ENCODE peak calls at places on chromosomes 7 and 10, in five cellular contexts. One of them, this sample, is unnamed.

GRCh38 chr7:107133396-107133795 is 35.4 kb upstream of the HBP1 start:
- DNase-seq in sigmoid colon: no peak
- DNase-seq in prostate gland: no peak
- DNase-seq in left ventricle myocardium inferior: no peak
- DNase-seq in Calu3: no peak
- DNase-seq in this sample: no peak

GRCh38 chr10:101961591-101962498 is 94.1 kb downstream of the ARMH3 start:
- DNase-seq in sigmoid colon: no peak
- DNase-seq in prostate gland: no peak
- DNase-seq in left ventricle myocardium inferior: peak; percentile 33
- DNase-seq in Calu3: no peak
- DNase-seq in this sample: peak; percentile 71

GRCh38 chr7:96322373-96322695 is 436 bp upstream of the SLC25A13 start:
- DNase-seq in sigmoid colon: no peak
- DNase-seq in prostate gland: no peak
- DNase-seq in left ventricle myocardium inferior: no peak
- DNase-seq in Calu3: no peak
- DNase-seq in this sample: no peak

GRCh38 chr10:124630551-124630950 is 113.6 kb downstream of the FAM53B start:
- DNase-seq in sigmoid colon: no peak
- DNase-seq in prostate gland: no peak
- DNase-seq in left ventricle myocardium inferior: no peak
- DNase-seq in Calu3: no peak
- DNase-seq in this sample: no peak

GRCh38 chr10:101032637-101033201 is 1.7 kb downstream of the SFXN3 start:
- DNase-seq in sigmoid colon: peak; percentile 88
- DNase-seq in prostate gland: no peak
- DNase-seq in left ventricle myocardium inferior: peak; percentile 57
- DNase-seq in Calu3: peak; percentile 55
- DNase-seq in this sample: peak; percentile 86

GRCh38 chr10:46104071-46104585 is 58.1 kb upstream of the MSMB start:
- DNase-seq in sigmoid colon: no peak
- DNase-seq in prostate gland: no peak
- DNase-seq in left ventricle myocardium inferior: no peak
- DNase-seq in Calu3: no peak
- DNase-seq in this sample: peak; percentile 20

GRCh38 chr10:59971915-59972314 is 65.6 kb upstream of the CCDC6 start:
- DNase-seq in sigmoid colon: no peak
- DNase-seq in prostate gland: peak; percentile 16
- DNase-seq in left ventricle myocardium inferior: no peak
- DNase-seq in Calu3: peak; percentile 72
- DNase-seq in this sample: no peak

GRCh38 chr7:90570373-90570959 is 25.7 kb upstream of the CDK14 start:
- DNase-seq in sigmoid colon: no peak
- DNase-seq in prostate gland: no peak
- DNase-seq in left ventricle myocardium inferior: no peak
- DNase-seq in Calu3: no peak
- DNase-seq in this sample: no peak

GRCh38 chr7:127667017-127667670 is 15.2 kb downstream of the SND1 start:
- DNase-seq in sigmoid colon: no peak
- DNase-seq in prostate gland: no peak
- DNase-seq in left ventricle myocardium inferior: no peak
- DNase-seq in Calu3: no peak
- DNase-seq in this sample: peak; percentile 59

GRCh38 chr10:51422311-51423120 is 276.9 kb downstream of the CSTF2T start:
- DNase-seq in sigmoid colon: peak; percentile 74
- DNase-seq in prostate gland: peak; percentile 33
- DNase-seq in left ventricle myocardium inferior: peak; percentile 31
- DNase-seq in Calu3: peak; percentile 64
- DNase-seq in this sample: peak; percentile 46

GRCh38 chr10:117860135-117860534 is 186.6 kb downstream of the RAB11FIP2 start:
- DNase-seq in sigmoid colon: no peak
- DNase-seq in prostate gland: no peak
- DNase-seq in left ventricle myocardium inferior: no peak
- DNase-seq in Calu3: no peak
- DNase-seq in this sample: no peak

GRCh38 chr7:108239501-108240225 is 109.5 kb upstream of the LAMB4 start:
- DNase-seq in sigmoid colon: no peak
- DNase-seq in prostate gland: no peak
- DNase-seq in left ventricle myocardium inferior: no peak
- DNase-seq in Calu3: no peak
- DNase-seq in this sample: no peak

GRCh38 chr10:12191715-12192114 is 4.0 kb downstream of the NUDT5 start:
- DNase-seq in sigmoid colon: no peak
- DNase-seq in prostate gland: no peak
- DNase-seq in left ventricle myocardium inferior: no peak
- DNase-seq in Calu3: no peak
- DNase-seq in this sample: no peak

GRCh38 chr10:33252794-33253203 is 81.7 kb downstream of the NRP1 start:
- DNase-seq in sigmoid colon: no peak
- DNase-seq in prostate gland: no peak
- DNase-seq in left ventricle myocardium inferior: no peak
- DNase-seq in Calu3: no peak
- DNase-seq in this sample: peak; percentile 61

GRCh38 chr10:62934258-62934657 is 118.1 kb upstream of the EGR2 start:
- DNase-seq in sigmoid colon: no peak
- DNase-seq in prostate gland: no peak
- DNase-seq in left ventricle myocardium inferior: no peak
- DNase-seq in Calu3: peak; percentile 78
- DNase-seq in this sample: no peak

GRCh38 chr10:72429931-72430330 is 75.2 kb upstream of the DNAJB12 start:
- DNase-seq in sigmoid colon: no peak
- DNase-seq in prostate gland: no peak
- DNase-seq in left ventricle myocardium inferior: no peak
- DNase-seq in Calu3: no peak
- DNase-seq in this sample: no peak

GRCh38 chr10:131609176-131609575 is 291.6 kb upstream of the PPP2R2D start:
- DNase-seq in sigmoid colon: no peak
- DNase-seq in prostate gland: no peak
- DNase-seq in left ventricle myocardium inferior: no peak
- DNase-seq in Calu3: no peak
- DNase-seq in this sample: no peak

GRCh38 chr7:28678421-28678965 is 266.2 kb downstream of the CREB5 start:
- DNase-seq in sigmoid colon: no peak
- DNase-seq in prostate gland: no peak
- DNase-seq in left ventricle myocardium inferior: no peak
- DNase-seq in Calu3: no peak
- DNase-seq in this sample: no peak

GRCh38 chr7:155754165-155754564 is 58.1 kb downstream of the SHH start:
- DNase-seq in sigmoid colon: no peak
- DNase-seq in prostate gland: no peak
- DNase-seq in left ventricle myocardium inferior: no peak
- DNase-seq in Calu3: no peak
- DNase-seq in this sample: no peak

GRCh38 chr10:131937832-131938231 is 37.0 kb downstream of the PPP2R2D start:
- DNase-seq in sigmoid colon: peak; percentile 62
- DNase-seq in prostate gland: no peak
- DNase-seq in left ventricle myocardium inferior: no peak
- DNase-seq in Calu3: no peak
- DNase-seq in this sample: no peak

GRCh38 chr7:151682831-151683614 is 163.3 kb upstream of the RHEB start:
- DNase-seq in sigmoid colon: peak; percentile 63
- DNase-seq in prostate gland: no peak
- DNase-seq in left ventricle myocardium inferior: no peak
- DNase-seq in Calu3: no peak
- DNase-seq in this sample: no peak

GRCh38 chr10:77004917-77005564 is 632.6 kb downstream of the KCNMA1 start:
- DNase-seq in sigmoid colon: no peak
- DNase-seq in prostate gland: peak; percentile 11
- DNase-seq in left ventricle myocardium inferior: no peak
- DNase-seq in Calu3: peak; percentile 47
- DNase-seq in this sample: peak; percentile 54
- TF ChIP-seq CTCF in sigmoid colon: peak; percentile 76
- TF ChIP-seq CTCF in prostate gland: peak; percentile 70
- TF ChIP-seq CTCF in left ventricle myocardium inferior: peak; percentile 86
- TF ChIP-seq CTCF in Calu3: peak; percentile 70
- TF ChIP-seq CTCF in this sample: peak; percentile 85

DNA sequence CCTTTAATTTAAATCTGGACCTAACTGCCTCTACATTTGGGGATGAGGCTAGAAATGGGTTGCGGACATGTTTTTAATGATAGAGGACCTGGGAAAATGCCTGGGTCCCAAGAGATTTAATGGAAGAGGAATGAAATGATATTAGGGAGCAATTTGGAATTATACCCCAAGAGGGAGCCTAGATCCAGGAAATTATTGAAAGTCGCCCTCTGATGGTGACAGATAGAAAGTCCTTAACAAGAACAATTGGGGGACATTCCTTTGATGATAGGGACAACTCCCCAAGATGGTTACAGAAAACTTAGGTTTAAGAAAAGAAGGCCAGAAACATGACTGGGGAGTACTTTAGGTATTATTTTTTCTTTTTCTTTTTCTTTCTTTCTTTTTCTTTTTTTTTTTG is 9.5 kb upstream of the TSGA13 start:
- DNase-seq in sigmoid colon: no peak
- DNase-seq in prostate gland: no peak
- DNase-seq in left ventricle myocardium inferior: no peak
- DNase-seq in Calu3: peak; percentile 9
- DNase-seq in this sample: peak; percentile 58
- TF ChIP-seq CTCF in sigmoid colon: peak; percentile 19
- TF ChIP-seq CTCF in prostate gland: peak; percentile 35
- TF ChIP-seq CTCF in left ventricle myocardium inferior: peak; percentile 62
- TF ChIP-seq CTCF in Calu3: peak; percentile 48
- TF ChIP-seq CTCF in this sample: peak; percentile 82

GRCh38 chr7:3695602-3696001 is 394.6 kb downstream of the SDK1 start:
- DNase-seq in sigmoid colon: no peak
- DNase-seq in prostate gland: no peak
- DNase-seq in left ventricle myocardium inferior: no peak
- DNase-seq in Calu3: peak; percentile 25
- DNase-seq in this sample: no peak
- TF ChIP-seq CTCF in sigmoid colon: peak; percentile 15
- TF ChIP-seq CTCF in prostate gland: peak; percentile 29
- TF ChIP-seq CTCF in left ventricle myocardium inferior: peak; percentile 34
- TF ChIP-seq CTCF in Calu3: peak; percentile 29
- TF ChIP-seq CTCF in this sample: no peak

DNA sequence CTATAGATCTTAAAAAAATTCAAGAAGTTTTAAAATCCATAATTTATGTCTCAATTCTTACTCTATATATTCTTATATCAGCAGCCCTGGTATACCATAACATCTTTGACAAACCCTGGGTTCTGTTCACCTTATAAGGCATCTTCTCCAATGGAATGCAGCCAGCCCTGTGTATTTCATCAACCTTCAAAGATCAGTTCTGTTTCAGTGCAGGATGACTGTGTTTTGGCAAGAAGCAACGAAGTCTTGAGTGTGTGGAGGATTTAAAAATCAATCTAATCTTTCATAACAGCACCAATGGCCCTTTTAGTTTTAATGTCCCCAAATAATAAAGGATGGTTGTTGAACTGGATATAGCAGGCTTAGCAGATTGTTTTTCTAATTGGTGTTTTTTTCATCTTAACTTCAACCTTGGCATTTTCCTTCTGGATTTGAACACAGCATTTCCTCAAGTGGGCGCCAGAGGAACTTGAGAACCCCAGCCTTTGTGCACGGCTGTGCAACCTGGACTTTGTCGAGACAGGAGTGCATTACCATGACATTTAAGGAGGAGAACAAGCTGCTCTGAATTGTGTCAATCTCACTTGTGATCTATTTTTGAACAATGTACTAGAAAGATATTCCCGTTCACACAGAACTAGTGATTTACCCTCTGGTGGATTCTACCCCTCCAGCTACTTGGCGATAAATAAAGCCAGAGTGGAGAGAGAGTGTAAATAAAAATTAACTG is 313.3 kb upstream of the AKR1E2 start:
- DNase-seq in sigmoid colon: peak; percentile 73
- DNase-seq in prostate gland: peak; percentile 49
- DNase-seq in left ventricle myocardium inferior: peak; percentile 43
- DNase-seq in Calu3: peak; percentile 59
- DNase-seq in this sample: peak; percentile 57
- TF ChIP-seq CTCF in sigmoid colon: peak; percentile 54
- TF ChIP-seq CTCF in prostate gland: peak; percentile 50
- TF ChIP-seq CTCF in left ventricle myocardium inferior: peak; percentile 71
- TF ChIP-seq CTCF in Calu3: peak; percentile 62
- TF ChIP-seq CTCF in this sample: peak; percentile 81

DNA sequence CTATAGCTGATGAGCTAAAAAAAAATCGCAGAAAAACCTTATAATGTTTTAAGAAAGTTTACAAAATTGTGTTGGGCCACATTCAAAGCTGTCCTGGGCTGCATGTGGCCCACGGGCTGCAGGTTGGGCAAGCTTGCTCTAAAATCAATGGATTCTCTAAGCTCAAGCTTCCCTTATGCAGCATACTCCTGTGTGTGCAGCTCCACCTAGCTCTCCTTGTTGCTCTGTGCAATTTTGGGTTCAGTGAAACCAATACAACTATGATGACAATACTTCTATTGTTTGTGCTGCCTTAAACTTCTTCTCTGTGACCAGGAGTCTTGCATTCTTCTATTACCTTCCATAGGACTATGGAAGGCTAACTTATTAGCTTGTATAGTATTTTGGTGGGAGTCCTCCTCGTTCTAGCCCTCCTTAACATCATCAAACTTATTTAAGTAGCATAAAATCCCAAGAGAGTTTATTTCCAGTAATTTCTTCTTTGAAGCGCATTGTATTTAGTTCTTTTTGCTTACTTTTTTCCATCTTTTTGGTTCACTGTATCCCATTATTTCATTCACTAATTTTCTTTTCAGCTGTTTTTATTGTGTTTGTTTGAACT is 170.9 kb upstream of the SMIM30 start:
- DNase-seq in sigmoid colon: no peak
- DNase-seq in prostate gland: no peak
- DNase-seq in left ventricle myocardium inferior: no peak
- DNase-seq in Calu3: peak; percentile 31
- DNase-seq in this sample: peak; percentile 70
- TF ChIP-seq CTCF in sigmoid colon: peak; percentile 36
- TF ChIP-seq CTCF in prostate gland: peak; percentile 32
- TF ChIP-seq CTCF in left ventricle myocardium inferior: peak; percentile 62
- TF ChIP-seq CTCF in Calu3: no peak
- TF ChIP-seq CTCF in this sample: peak; percentile 79

DNA sequence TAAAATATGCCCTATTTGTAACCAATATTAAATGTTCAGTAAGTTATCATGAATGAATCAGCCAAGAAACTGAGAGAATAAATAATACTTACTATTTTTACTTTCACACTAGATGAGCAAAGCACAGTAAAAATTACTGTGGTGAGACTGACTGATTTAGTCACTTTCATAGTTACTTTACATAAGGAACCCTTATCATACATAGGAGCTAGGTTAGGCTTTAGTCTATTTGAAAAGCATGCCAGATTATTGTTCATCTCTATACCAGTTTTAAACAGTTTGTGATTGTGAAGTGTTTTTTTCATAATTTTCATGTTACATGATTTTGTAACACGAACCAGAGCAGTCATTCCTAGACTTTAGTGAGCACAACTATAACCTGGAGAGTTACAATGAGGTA is 80.7 kb upstream of the MAGI2 start:
- DNase-seq in sigmoid colon: no peak
- DNase-seq in prostate gland: no peak
- DNase-seq in left ventricle myocardium inferior: no peak
- DNase-seq in Calu3: no peak
- DNase-seq in this sample: no peak
- TF ChIP-seq CTCF in sigmoid colon: no peak
- TF ChIP-seq CTCF in prostate gland: no peak
- TF ChIP-seq CTCF in left ventricle myocardium inferior: no peak
- TF ChIP-seq CTCF in Calu3: no peak
- TF ChIP-seq CTCF in this sample: no peak